ENCODE peak calls at places on chromosomes 6 and 20, in four cellular contexts. D is spleen, X is upper lobe of right lung, P is tibial artery. F is an unnamed sample. For H3K4me1, the result is how much of the 10 kb centered on the place peaks cover.

GRCh38 chr6:36196049-36196879 is at the start of gene BRPF3:
- DNase-seq in D (peak), X (peak), P (peak), F (peak)

GRCh38 chr6:14476793-14477531 is 359.4 kb downstream of the CD83 start:
- DNase-seq in D (no peak), X (no peak), P (no peak), F (peak)

GRCh38 chr6:36126553-36127458 is 3.5 kb upstream of the MAPK13 start:
- DNase-seq in D (no peak), X (no peak), P (no peak), F (no peak)

GRCh38 chr6:53484409-53485280 is 60.3 kb downstream of the GCLC start:
- DNase-seq in D (no peak), X (no peak), P (no peak), F (peak)

GRCh38 chr6:33830635-33831240 is 26.9 kb upstream of the MLN start:
- DNase-seq in D (no peak), X (no peak), P (no peak), F (no peak)

GRCh38 chr6:56833127-56833791 is 121.6 kb upstream of the BEND6 start:
- DNase-seq in D (no peak), X (no peak), P (no peak), F (no peak)

GRCh38 chr6:166490671-166491500 is 95.6 kb downstream of the RAMACL start:
- DNase-seq in D (peak), X (no peak), P (peak), F (no peak)

GRCh38 chr6:30097902-30098606 is 14.8 kb downstream of the TRIM31 start:
- DNase-seq in D (no peak), X (no peak), P (no peak), F (no peak)

GRCh38 chr6:15872252-15873103 is 209.7 kb upstream of the DTNBP1 start:
- DNase-seq in D (no peak), X (no peak), P (no peak), F (no peak)

DNA sequence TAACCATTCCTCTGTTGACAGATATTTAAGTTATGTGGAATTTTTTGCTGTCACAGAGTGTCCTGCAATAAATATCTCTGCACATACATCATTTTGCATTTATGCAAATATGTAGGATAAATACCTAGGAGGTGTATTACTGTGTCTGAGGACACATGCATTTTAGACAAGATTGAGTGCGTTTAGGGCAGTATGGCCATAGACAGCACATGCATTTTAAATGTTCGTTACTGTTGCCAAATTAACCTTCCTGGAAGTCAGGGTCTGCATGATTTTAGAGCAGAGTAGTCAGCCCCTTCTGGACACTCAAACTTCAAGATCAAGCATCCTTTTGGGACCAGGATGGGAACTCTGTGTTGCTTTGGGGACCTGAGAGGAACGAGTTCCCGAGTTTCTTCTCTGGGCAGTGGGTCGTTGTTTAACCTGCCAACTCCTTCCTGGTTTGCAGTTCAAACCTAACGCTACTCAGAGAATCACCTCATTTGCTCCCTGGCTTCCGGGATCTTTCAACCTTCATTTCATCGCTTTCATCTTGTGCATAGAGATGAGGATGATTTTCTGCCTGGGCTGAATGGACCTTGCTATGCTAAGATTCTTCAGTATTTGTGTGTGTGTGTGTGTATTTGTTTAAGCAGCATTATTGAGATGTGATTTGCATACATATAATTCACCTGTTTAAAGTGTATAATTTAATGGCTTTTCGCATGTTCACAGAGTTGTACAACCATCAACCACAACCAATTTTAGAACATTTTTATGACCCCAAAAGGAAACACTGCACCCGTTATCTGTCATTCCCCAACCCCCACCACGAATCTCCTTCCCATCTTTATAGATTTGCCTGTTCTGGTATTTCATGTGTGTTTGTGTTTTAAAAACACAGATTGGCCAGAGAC is 9.8 kb downstream of the BCAS4 start:
- DNase-seq in D (no peak), X (no peak), P (no peak), F (no peak)
- H3K4me3 ChIP-seq in D (no peak), X (no peak), P (no peak), F (no peak)

GRCh38 chr6:39221746-39222641 is 7.3 kb downstream of the KCNK5 start:
- DNase-seq in D (no peak), X (no peak), P (no peak), F (no peak)
- H3K4me1 ChIP-seq in D (under half), X (half or more), P (under half), F (under half)

DNA sequence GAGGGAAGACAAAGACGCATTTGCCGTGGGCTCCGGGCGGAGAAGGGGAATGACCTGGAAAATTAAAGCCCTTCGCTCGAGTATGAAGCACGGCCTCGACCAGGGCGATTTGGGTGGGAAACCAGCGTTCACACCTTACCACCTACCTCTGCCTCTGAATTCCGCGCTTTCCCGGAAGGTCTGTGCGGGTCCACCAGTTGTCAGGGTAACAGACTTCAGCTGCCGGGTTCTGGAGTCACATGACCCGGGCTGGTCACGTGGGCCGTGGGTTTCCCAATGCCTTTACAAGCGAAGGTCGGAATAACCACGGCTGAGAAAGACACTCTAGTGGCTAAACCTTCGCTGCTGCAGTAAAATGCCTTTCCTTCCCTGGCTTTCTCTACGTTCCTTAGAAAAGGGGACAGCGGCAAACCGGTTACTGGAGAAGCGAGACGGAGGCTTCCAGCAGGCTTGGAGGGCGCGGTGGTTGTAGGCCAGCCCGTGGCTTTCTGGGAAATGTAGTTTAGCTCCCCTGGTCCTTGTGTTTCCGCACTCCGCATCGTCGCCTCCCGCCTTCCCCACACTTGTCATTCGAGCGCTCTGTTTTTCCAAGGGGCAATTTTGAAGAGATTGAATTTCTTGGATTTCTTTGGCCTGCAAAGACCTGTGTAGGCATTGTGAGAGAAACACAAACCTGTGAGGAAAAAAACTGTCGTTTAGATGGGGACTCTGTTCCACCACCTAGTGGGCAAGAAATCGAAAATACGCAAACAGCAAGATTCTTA is at the start of gene CEP162:
- DNase-seq in D (peak), X (peak), P (peak), F (peak)
- H3K27ac ChIP-seq in D (peak), X (peak), P (peak), F (peak)

DNA sequence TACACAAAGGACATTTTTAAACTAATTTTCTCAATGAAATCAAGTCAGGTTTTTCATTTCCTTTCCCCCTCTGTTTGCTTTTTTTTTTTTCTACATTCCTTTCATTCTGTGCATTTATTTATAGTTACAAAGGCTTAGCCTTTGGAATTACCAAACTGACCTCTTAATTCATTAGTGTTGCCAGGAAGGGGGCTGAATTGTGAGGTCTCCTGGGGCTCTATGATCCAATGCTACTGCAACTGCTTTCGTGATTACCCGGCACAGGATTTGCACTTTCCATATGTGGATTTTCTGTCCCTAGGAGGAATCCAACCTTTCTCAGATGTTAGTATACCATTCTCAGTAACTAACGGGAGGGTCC is 35.3 kb downstream of the NEDD9 start:
- DNase-seq in D (no peak), X (no peak), P (no peak), F (no peak)
- H3K4me3 ChIP-seq in D (no peak), X (no peak), P (no peak), F (no peak)

DNA sequence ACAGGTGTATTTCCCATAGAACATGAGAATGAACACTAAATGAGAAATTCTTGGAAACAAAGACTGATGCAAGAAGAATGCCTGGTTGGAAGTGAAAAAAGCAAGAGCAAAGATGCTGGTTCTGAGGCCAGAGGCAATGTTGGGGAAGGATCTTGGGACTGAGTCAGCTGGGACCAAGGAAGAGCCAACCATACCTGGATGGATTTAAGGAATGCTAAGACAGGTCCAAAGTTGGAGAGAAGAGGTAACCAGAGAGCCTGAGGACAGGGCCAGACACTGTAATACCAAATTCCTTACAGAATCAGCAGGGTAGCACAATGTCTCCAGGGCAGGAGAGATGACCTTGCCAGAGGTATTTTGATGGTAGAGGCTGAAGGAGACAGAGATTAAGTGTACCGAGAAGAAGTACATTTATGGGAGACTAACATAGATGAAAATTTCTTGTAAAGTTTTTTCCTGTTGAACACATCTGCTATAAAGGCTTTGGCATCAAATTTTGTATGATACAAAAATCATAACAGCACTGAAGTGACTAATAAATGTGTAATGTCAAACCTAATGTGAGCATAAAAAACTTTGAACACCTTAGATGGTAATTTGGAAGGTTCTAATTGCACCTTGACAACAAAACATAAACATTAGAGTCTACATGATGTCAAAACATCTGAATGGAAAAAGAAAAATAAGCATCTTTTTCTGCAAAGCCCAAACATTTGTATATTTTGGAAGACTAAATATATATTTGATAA is 221.7 kb upstream of the MARCKS start:
- DNase-seq in D (no peak), X (no peak), P (no peak), F (no peak)
- H3K4me1 ChIP-seq in D (half or more), X (under half), P (under half), F (under half)

GRCh38 chr6:132087391-132087790 is 136.2 kb upstream of the CCN2 start:
- DNase-seq in D (no peak), X (no peak), P (no peak), F (no peak)
- H3K27ac ChIP-seq in D (no peak), X (no peak), P (peak), F (no peak)

GRCh38 chr6:145347256-145347655 is 388.1 kb downstream of the EPM2A start:
- DNase-seq in D (no peak), X (no peak), P (no peak), F (no peak)

GRCh38 chr6:145350928-145351327 is 384.4 kb downstream of the EPM2A start:
- DNase-seq in D (no peak), X (no peak), P (no peak), F (no peak)

GRCh38 chr6:145345094-145345493 is 390.2 kb downstream of the EPM2A start:
- DNase-seq in D (no peak), X (no peak), P (no peak), F (no peak)

GRCh38 chr6:145352382-145353080 is 382.8 kb downstream of the EPM2A start:
- DNase-seq in D (no peak), X (no peak), P (no peak), F (no peak)

GRCh38 chr6:145349950-145350510 is 385.3 kb downstream of the EPM2A start:
- DNase-seq in D (no peak), X (no peak), P (no peak), F (no peak)
- H3K4me3 ChIP-seq in D (no peak), X (no peak), P (no peak), F (no peak)